ENCODE peak calls at places on chromosomes 7 and 10, in six cellular contexts. S is upper lobe of right lung, G is adipocyte, D is GM23248, Z is NCI-H1105, N is A549. L is an unnamed sample.

GRCh38 chr10:111117528-111118277 is 40.9 kb downstream of the ADRA2A start:
- DNase-seq in N (no peak), S (peak; percentile 54), Z (no peak), G (no peak), D (peak; percentile 45), L (no peak)

GRCh38 chr7:14507617-14508016 is 394.9 kb downstream of the DGKB start:
- DNase-seq in G (no peak), N (no peak), S (no peak), D (peak; percentile 27), Z (peak; percentile 92), L (peak; percentile 17)

GRCh38 chr10:76299501-76299900 is 868.1 kb downstream of the LRMDA start:
- DNase-seq in N (no peak), D (no peak), G (no peak), Z (no peak), S (no peak), L (no peak)

GRCh38 chr7:47149208-47149864 is 432.6 kb downstream of the TNS3 start:
- DNase-seq in G (no peak), D (no peak), Z (no peak), S (no peak), N (no peak), L (no peak)

GRCh38 chr7:138564365-138564764 is 104.3 kb downstream of the TRIM24 start:
- DNase-seq in G (no peak), Z (no peak), N (no peak), S (no peak), D (no peak), L (peak; percentile 68)

GRCh38 chr10:12484945-12485805 is 135.8 kb downstream of the CAMK1D start:
- DNase-seq in G (no peak), N (no peak), S (no peak), D (no peak), Z (no peak), L (no peak)

GRCh38 chr7:116290740-116291139 is 80.4 kb downstream of the TES start:
- DNase-seq in N (no peak), Z (no peak), G (peak; percentile 38), D (peak; percentile 19), S (no peak), L (no peak)

GRCh38 chr10:65234261-65234660 is 1691.6 kb upstream of the LRRTM3 start:
- DNase-seq in N (no peak), G (no peak), D (no peak), S (no peak), Z (no peak), L (no peak)

GRCh38 chr10:62790019-62790555 is 14.4 kb upstream of the ADO start:
- DNase-seq in S (no peak), D (no peak), G (no peak), Z (no peak), N (no peak), L (no peak)

GRCh38 chr7:70193514-70193913 is 595.2 kb downstream of the AUTS2 start:
- DNase-seq in G (peak; percentile 43), D (peak; percentile 58), Z (no peak), S (no peak), N (no peak), L (no peak)

GRCh38 chr7:132097550-132098134 is 478.6 kb downstream of the PLXNA4 start:
- DNase-seq in N (no peak), G (no peak), D (no peak), S (no peak), Z (no peak), L (no peak)

GRCh38 chr10:110780704-110781103 is 91.0 kb upstream of the PDCD4 start:
- DNase-seq in G (no peak), D (no peak), Z (no peak), N (no peak), S (no peak), L (no peak)

GRCh38 chr10:64859911-64860310 is 1338.7 kb downstream of the REEP3 start:
- DNase-seq in Z (no peak), D (no peak), N (no peak), S (no peak), G (no peak), L (no peak)

GRCh38 chr7:31114593-31115343 is 62.7 kb downstream of the ADCYAP1R1 start:
- DNase-seq in Z (no peak), S (no peak), G (peak; percentile 54), D (peak; percentile 65), N (no peak), L (no peak)

GRCh38 chr10:45557275-45557905 is 115.2 kb downstream of the ZFAND4 start:
- DNase-seq in G (no peak), Z (no peak), D (no peak), S (no peak), N (no peak), L (no peak)

GRCh38 chr7:8176370-8177081 is 85.4 kb downstream of the ICA1 start:
- DNase-seq in D (no peak), S (no peak), Z (no peak), G (no peak), N (no peak), L (peak; percentile 91)

GRCh38 chr7:121084748-121085336 is 96.3 kb downstream of the CPED1 start:
- DNase-seq in S (no peak), G (peak; percentile 75), N (no peak), Z (no peak), D (peak; percentile 91), L (no peak)

GRCh38 chr10:87659571-87660483 is at the start of gene PAPSS2:
- DNase-seq in N (peak; percentile 42), D (peak; percentile 83), Z (no peak), G (peak; percentile 82), S (peak; percentile 89), L (peak; percentile 0)

GRCh38 chr7:117185124-117185523 is 137.7 kb downstream of the WNT2 start:
- DNase-seq in Z (no peak), S (no peak), D (no peak), G (no peak), N (no peak), L (no peak)

GRCh38 chr7:84232653-84233052 is 38.1 kb upstream of the SEMA3A start:
- DNase-seq in G (peak; percentile 85), Z (no peak), D (peak; percentile 62), S (no peak), N (no peak), L (no peak)

L was measured in DMS79.